ENCODE peak calls at places on chromosomes 6 and 20, in six cellular contexts. One of them, this sample, is unnamed. For H3K79me1, the result is how much of the 10 kb centered on the place peaks cover.

GRCh38 chr6:158031445-158032353 is 50.0 kb downstream of the SYNJ2 start:
- DNase-seq in IMR-90: peak
- DNase-seq in neuronal stem cell: peak
- DNase-seq in H1: no peak
- DNase-seq in mesenchymal stem cell: peak
- DNase-seq in trophoblast cell: peak
- DNase-seq in this sample: no peak

GRCh38 chr20:62355527-62356142 is 11.5 kb downstream of the LAMA5 start:
- DNase-seq in IMR-90: no peak
- DNase-seq in neuronal stem cell: no peak
- DNase-seq in H1: no peak
- DNase-seq in mesenchymal stem cell: peak
- DNase-seq in trophoblast cell: no peak
- DNase-seq in this sample: no peak

GRCh38 chr20:44001667-44002596 is 87.3 kb downstream of the TOX2 start:
- DNase-seq in IMR-90: no peak
- DNase-seq in neuronal stem cell: no peak
- DNase-seq in H1: no peak
- DNase-seq in mesenchymal stem cell: no peak
- DNase-seq in trophoblast cell: no peak
- DNase-seq in this sample: no peak

GRCh38 chr6:129498950-129499870 is 210.8 kb downstream of the ARHGAP18 start:
- DNase-seq in IMR-90: peak
- DNase-seq in neuronal stem cell: peak
- DNase-seq in H1: no peak
- DNase-seq in mesenchymal stem cell: peak
- DNase-seq in trophoblast cell: no peak
- DNase-seq in this sample: no peak

GRCh38 chr6:66926060-66926459 is 1219.0 kb upstream of the EYS start:
- DNase-seq in IMR-90: no peak
- DNase-seq in neuronal stem cell: no peak
- DNase-seq in H1: no peak
- DNase-seq in mesenchymal stem cell: peak
- DNase-seq in trophoblast cell: no peak
- DNase-seq in this sample: no peak

GRCh38 chr6:159257846-159258245 is 88.6 kb downstream of the FNDC1 start:
- DNase-seq in IMR-90: no peak
- DNase-seq in neuronal stem cell: no peak
- DNase-seq in H1: no peak
- DNase-seq in mesenchymal stem cell: no peak
- DNase-seq in trophoblast cell: peak
- DNase-seq in this sample: no peak

GRCh38 chr6:43725643-43726580 is 38.3 kb upstream of the MRPS18A start:
- DNase-seq in IMR-90: no peak
- DNase-seq in neuronal stem cell: no peak
- DNase-seq in H1: no peak
- DNase-seq in mesenchymal stem cell: no peak
- DNase-seq in trophoblast cell: no peak
- DNase-seq in this sample: no peak

GRCh38 chr6:135117413-135117968 is 62.9 kb upstream of the HBS1L start:
- DNase-seq in IMR-90: no peak
- DNase-seq in neuronal stem cell: no peak
- DNase-seq in H1: no peak
- DNase-seq in mesenchymal stem cell: no peak
- DNase-seq in trophoblast cell: no peak
- DNase-seq in this sample: no peak

GRCh38 chr6:148963738-148964137 is 216.9 kb downstream of the UST start:
- DNase-seq in IMR-90: no peak
- DNase-seq in neuronal stem cell: no peak
- DNase-seq in H1: no peak
- DNase-seq in mesenchymal stem cell: no peak
- DNase-seq in trophoblast cell: no peak
- DNase-seq in this sample: no peak

GRCh38 chr20:45432294-45432693 is 16.4 kb downstream of the PIGT start:
- DNase-seq in IMR-90: no peak
- DNase-seq in neuronal stem cell: no peak
- DNase-seq in H1: no peak
- DNase-seq in mesenchymal stem cell: no peak
- DNase-seq in trophoblast cell: no peak
- DNase-seq in this sample: no peak

GRCh38 chr6:30743099-30744053 is 889 bp upstream of the FLOT1 start:
- DNase-seq in IMR-90: peak
- DNase-seq in neuronal stem cell: no peak
- DNase-seq in H1: no peak
- DNase-seq in mesenchymal stem cell: no peak
- DNase-seq in trophoblast cell: no peak
- DNase-seq in this sample: no peak

GRCh38 chr6:131979515-131980337 is 28.6 kb upstream of the CCN2 start:
- DNase-seq in IMR-90: peak
- DNase-seq in neuronal stem cell: no peak
- DNase-seq in H1: no peak
- DNase-seq in mesenchymal stem cell: peak
- DNase-seq in trophoblast cell: no peak
- DNase-seq in this sample: no peak

GRCh38 chr6:72832271-72832670 is 210.4 kb downstream of the KCNQ5 start:
- DNase-seq in IMR-90: no peak
- DNase-seq in neuronal stem cell: no peak
- DNase-seq in H1: no peak
- DNase-seq in mesenchymal stem cell: no peak
- DNase-seq in trophoblast cell: no peak
- DNase-seq in this sample: no peak

GRCh38 chr6:139644821-139645220 is 270.4 kb upstream of the CITED2 start:
- DNase-seq in IMR-90: peak
- DNase-seq in neuronal stem cell: no peak
- DNase-seq in H1: no peak
- DNase-seq in mesenchymal stem cell: peak
- DNase-seq in trophoblast cell: no peak
- DNase-seq in this sample: no peak

GRCh38 chr6:49915035-49915434 is 48.7 kb upstream of the CRISP1 start:
- DNase-seq in IMR-90: no peak
- DNase-seq in neuronal stem cell: no peak
- DNase-seq in H1: no peak
- DNase-seq in mesenchymal stem cell: no peak
- DNase-seq in trophoblast cell: no peak
- DNase-seq in this sample: peak

GRCh38 chr6:156827382-156827781 is 50.2 kb downstream of the ARID1B start:
- DNase-seq in IMR-90: no peak
- DNase-seq in neuronal stem cell: no peak
- DNase-seq in H1: no peak
- DNase-seq in mesenchymal stem cell: no peak
- DNase-seq in trophoblast cell: no peak
- DNase-seq in this sample: no peak

GRCh38 chr6:22877946-22878705 is 308.8 kb downstream of the HDGFL1 start:
- DNase-seq in IMR-90: peak
- DNase-seq in neuronal stem cell: no peak
- DNase-seq in H1: peak
- DNase-seq in mesenchymal stem cell: peak
- DNase-seq in trophoblast cell: peak
- DNase-seq in this sample: peak

GRCh38 chr20:56944546-56944945 is 315.4 kb downstream of the TFAP2C start:
- DNase-seq in IMR-90: no peak
- DNase-seq in neuronal stem cell: no peak
- DNase-seq in H1: no peak
- DNase-seq in mesenchymal stem cell: no peak
- DNase-seq in trophoblast cell: no peak
- DNase-seq in this sample: no peak

GRCh38 chr6:15974817-15975216 is 154.1 kb upstream of the MYLIP start:
- DNase-seq in IMR-90: no peak
- DNase-seq in neuronal stem cell: no peak
- DNase-seq in H1: no peak
- DNase-seq in mesenchymal stem cell: no peak
- DNase-seq in trophoblast cell: no peak
- DNase-seq in this sample: no peak

GRCh38 chr6:166197361-166197760 is 29.7 kb upstream of the TBXT start:
- DNase-seq in IMR-90: no peak
- DNase-seq in neuronal stem cell: no peak
- DNase-seq in H1: no peak
- DNase-seq in mesenchymal stem cell: no peak
- DNase-seq in trophoblast cell: no peak
- DNase-seq in this sample: no peak

GRCh38 chr6:10071631-10072220 is 343.1 kb downstream of the TFAP2A start:
- DNase-seq in IMR-90: no peak
- DNase-seq in neuronal stem cell: no peak
- DNase-seq in H1: no peak
- DNase-seq in mesenchymal stem cell: no peak
- DNase-seq in trophoblast cell: no peak
- DNase-seq in this sample: no peak

GRCh38 chr6:3341467-3341866 is 82.7 kb downstream of the PSMG4 start:
- DNase-seq in IMR-90: peak
- DNase-seq in neuronal stem cell: no peak
- DNase-seq in H1: no peak
- DNase-seq in mesenchymal stem cell: peak
- DNase-seq in trophoblast cell: no peak
- DNase-seq in this sample: peak

GRCh38 chr6:139490482-139490881 is 116.0 kb upstream of the CITED2 start:
- DNase-seq in IMR-90: peak
- DNase-seq in neuronal stem cell: no peak
- DNase-seq in H1: no peak
- DNase-seq in mesenchymal stem cell: no peak
- DNase-seq in trophoblast cell: no peak
- DNase-seq in this sample: no peak

GRCh38 chr6:10801224-10801848 is 37.0 kb downstream of the MAK start:
- DNase-seq in IMR-90: peak
- DNase-seq in neuronal stem cell: peak
- DNase-seq in H1: peak
- DNase-seq in mesenchymal stem cell: peak
- DNase-seq in trophoblast cell: peak
- DNase-seq in this sample: peak

GRCh38 chr6:162217811-162218450 is 509.6 kb downstream of the PRKN start:
- DNase-seq in IMR-90: no peak
- DNase-seq in neuronal stem cell: no peak
- DNase-seq in H1: no peak
- DNase-seq in mesenchymal stem cell: no peak
- DNase-seq in trophoblast cell: no peak
- DNase-seq in this sample: no peak

GRCh38 chr20:10508468-10509251 is 73.6 kb downstream of the SLX4IP start:
- DNase-seq in IMR-90: peak
- DNase-seq in neuronal stem cell: no peak
- DNase-seq in H1: no peak
- DNase-seq in mesenchymal stem cell: peak
- DNase-seq in trophoblast cell: no peak
- DNase-seq in this sample: no peak

GRCh38 chr20:61581825-61582188 is 329.7 kb downstream of the CDH4 start:
- DNase-seq in IMR-90: no peak
- DNase-seq in neuronal stem cell: no peak
- DNase-seq in H1: no peak
- DNase-seq in mesenchymal stem cell: no peak
- DNase-seq in trophoblast cell: no peak
- DNase-seq in this sample: no peak

DNA sequence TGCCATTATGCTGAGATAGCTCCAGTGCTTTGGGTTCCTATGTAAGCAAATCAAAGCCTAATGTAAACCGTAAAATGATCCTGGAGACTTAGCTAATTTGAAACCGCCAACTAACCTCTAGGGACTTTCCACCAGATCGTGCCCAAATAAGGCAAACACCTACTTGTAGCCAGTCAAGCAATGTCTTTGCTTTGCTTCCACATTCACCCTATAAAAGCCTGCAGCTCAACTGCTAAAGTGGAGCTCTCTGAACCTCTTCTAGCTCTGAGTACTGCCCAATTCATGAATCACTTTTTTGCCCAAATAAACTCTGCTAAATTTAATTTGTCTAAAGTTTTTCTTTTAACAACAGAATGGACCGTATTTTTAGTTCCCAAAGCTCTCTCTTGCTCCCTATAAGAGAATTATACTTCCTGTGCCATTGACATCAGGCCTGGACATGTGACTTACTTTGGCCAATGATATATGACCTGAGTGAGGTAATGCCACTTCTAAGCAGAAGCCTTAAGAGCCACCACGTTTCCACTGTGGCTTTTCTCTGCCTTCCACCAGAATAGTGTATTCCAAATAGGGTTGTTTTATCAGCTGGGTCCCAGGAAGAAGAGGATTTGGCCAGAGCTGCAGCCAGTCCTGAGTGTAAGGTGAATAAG is 34.8 kb upstream of the PSMF1 start:
- DNase-seq in IMR-90: peak
- DNase-seq in neuronal stem cell: no peak
- DNase-seq in H1: no peak
- DNase-seq in mesenchymal stem cell: no peak
- DNase-seq in trophoblast cell: no peak
- DNase-seq in this sample: no peak
- H3K14ac ChIP-seq in IMR-90: no peak
- H3K14ac ChIP-seq in neuronal stem cell: no peak
- H3K14ac ChIP-seq in H1: no peak
- H3K14ac ChIP-seq in mesenchymal stem cell: no peak
- H3K14ac ChIP-seq in trophoblast cell: no peak
- H3K14ac ChIP-seq in this sample: no peak

GRCh38 chr6:14844411-14844810 is 401.5 kb upstream of the JARID2 start:
- DNase-seq in IMR-90: no peak
- DNase-seq in neuronal stem cell: no peak
- DNase-seq in H1: no peak
- DNase-seq in mesenchymal stem cell: no peak
- DNase-seq in trophoblast cell: no peak
- DNase-seq in this sample: no peak

GRCh38 chr6:14837435-14837834 is 408.4 kb upstream of the JARID2 start:
- DNase-seq in IMR-90: no peak
- DNase-seq in neuronal stem cell: no peak
- DNase-seq in H1: no peak
- DNase-seq in mesenchymal stem cell: no peak
- DNase-seq in trophoblast cell: no peak
- DNase-seq in this sample: no peak

GRCh38 chr6:14838041-14838596 is 407.8 kb upstream of the JARID2 start:
- DNase-seq in IMR-90: no peak
- DNase-seq in neuronal stem cell: peak
- DNase-seq in H1: no peak
- DNase-seq in mesenchymal stem cell: no peak
- DNase-seq in trophoblast cell: no peak
- DNase-seq in this sample: no peak

GRCh38 chr6:14841901-14842421 is 403.9 kb upstream of the JARID2 start:
- DNase-seq in IMR-90: peak
- DNase-seq in neuronal stem cell: no peak
- DNase-seq in H1: no peak
- DNase-seq in mesenchymal stem cell: peak
- DNase-seq in trophoblast cell: peak
- DNase-seq in this sample: no peak
- H3K79me1 ChIP-seq in IMR-90: under half
- H3K79me1 ChIP-seq in neuronal stem cell: under half
- H3K79me1 ChIP-seq in H1: under half
- H3K79me1 ChIP-seq in mesenchymal stem cell: under half
- H3K79me1 ChIP-seq in trophoblast cell: under half
- H3K79me1 ChIP-seq in this sample: under half

GRCh38 chr20:36355469-36356171 is 49.5 kb downstream of the DLGAP4 start:
- DNase-seq in IMR-90: no peak
- DNase-seq in neuronal stem cell: no peak
- DNase-seq in H1: no peak
- DNase-seq in mesenchymal stem cell: no peak
- DNase-seq in trophoblast cell: no peak
- DNase-seq in this sample: no peak
- H3K14ac ChIP-seq in IMR-90: no peak
- H3K14ac ChIP-seq in neuronal stem cell: no peak
- H3K14ac ChIP-seq in H1: no peak
- H3K14ac ChIP-seq in mesenchymal stem cell: no peak
- H3K14ac ChIP-seq in trophoblast cell: no peak
- H3K14ac ChIP-seq in this sample: no peak

DNA sequence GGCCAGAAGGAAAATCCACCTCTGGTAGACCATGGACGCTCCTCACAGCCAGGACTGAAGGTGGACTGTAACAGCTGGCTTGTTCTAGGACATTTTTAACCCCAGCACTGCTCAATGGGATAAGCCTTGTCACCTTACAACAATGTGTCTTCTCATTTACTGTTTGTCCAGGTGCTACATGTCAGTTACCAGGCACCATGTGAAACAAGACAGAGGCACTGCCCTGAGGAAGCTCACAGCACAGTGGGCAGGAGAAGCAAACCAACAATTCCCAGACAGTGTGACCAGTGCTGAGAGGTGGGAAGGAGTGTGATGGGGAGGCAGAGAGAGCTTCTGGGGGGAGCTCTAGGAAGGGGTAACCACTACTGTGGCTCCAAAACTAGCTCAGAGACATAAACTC is 10.7 kb downstream of the SNHG17 start:
- DNase-seq in IMR-90: no peak
- DNase-seq in neuronal stem cell: no peak
- DNase-seq in H1: no peak
- DNase-seq in mesenchymal stem cell: no peak
- DNase-seq in trophoblast cell: no peak
- DNase-seq in this sample: no peak
- H3K79me1 ChIP-seq in IMR-90: under half
- H3K79me1 ChIP-seq in neuronal stem cell: under half
- H3K79me1 ChIP-seq in H1: under half
- H3K79me1 ChIP-seq in mesenchymal stem cell: under half
- H3K79me1 ChIP-seq in trophoblast cell: under half
- H3K79me1 ChIP-seq in this sample: under half